ENCODE peak calls at places on chromosome 5, in five cellular contexts. H is mesenteric fat pad, P is T-helper 1 cell, L is T-cell, D is IMR-90. Q is an unnamed sample.
A peak's percentile ranks its signal among the peaks of the same experiment; 100 is the strongest.

GRCh38 chr5:160360310-160360709 is 10.1 kb downstream of the C1QTNF2 start:
- DNase-seq in H (no peak), P (no peak), L (no peak), D (no peak), Q (no peak)

GRCh38 chr5:17189381-17190036 is 27.9 kb upstream of the BASP1 start:
- DNase-seq in H (no peak), P (no peak), L (peak; percentile 46), D (peak; percentile 86), Q (peak; percentile 68)

GRCh38 chr5:2415678-2416077 is 335.8 kb downstream of the IRX2 start:
- DNase-seq in H (no peak), P (no peak), L (no peak), D (no peak), Q (no peak)

GRCh38 chr5:176157656-176158055 is 80.6 kb upstream of the SIMC1 start:
- DNase-seq in H (no peak), P (no peak), L (no peak), D (peak; percentile 71), Q (no peak)

GRCh38 chr5:97455996-97456395 is 272.9 kb upstream of the RIOK2 start:
- DNase-seq in H (no peak), P (no peak), L (no peak), D (no peak), Q (no peak)

GRCh38 chr5:69512740-69513260 is 20.2 kb downstream of the OCLN start:
- DNase-seq in H (no peak), P (no peak), L (no peak), D (peak; percentile 93), Q (no peak)

GRCh38 chr5:43315262-43315661 is 2.0 kb upstream of the HMGCS1 start:
- DNase-seq in H (no peak), P (no peak), L (no peak), D (peak; percentile 57), Q (no peak)

GRCh38 chr5:138068742-138069375 is 15.0 kb upstream of the WNT8A start:
- DNase-seq in H (no peak), P (peak; percentile 26), L (peak; percentile 70), D (peak; percentile 71), Q (peak; percentile 55)

GRCh38 chr5:91020065-91020800 is 362.9 kb downstream of the ARRDC3 start:
- DNase-seq in H (no peak), P (no peak), L (no peak), D (peak; percentile 63), Q (no peak)

GRCh38 chr5:41517909-41518308 is 7.5 kb upstream of the PLCXD3 start:
- DNase-seq in H (no peak), P (no peak), L (no peak), D (peak; percentile 34), Q (no peak)

GRCh38 chr5:43412151-43412550 is at the start of gene CCL28:
- DNase-seq in H (no peak), P (no peak), L (no peak), D (no peak), Q (no peak)

GRCh38 chr5:133868946-133869674 is 99.3 kb downstream of the C5orf15 start:
- DNase-seq in H (no peak), P (no peak), L (peak; percentile 75), D (peak; percentile 73), Q (peak; percentile 66)

Q was measured in Jurkat, Clone E6-1.